ENCODE peak calls at places on chromosomes 12 and 14, in nine cellular contexts. W is endodermal cell, J is prostate gland, A is endothelial cell, B is WTC11, F is progenitor cell of endocrine pancreas, U is cardiac fibroblast, E is HFF-Myc, Q is omental fat pad. L is an unnamed sample.

GRCh38 chr12:54958048-54958658 is 26.4 kb downstream of the TESPA1 start:
- DNase-seq in W (peak; percentile 84), J (peak; percentile 48), A (peak; percentile 55), B (peak; percentile 33), F (peak; percentile 31), U (peak; percentile 86), E (peak; percentile 32), Q (no peak), L (no peak)

GRCh38 chr14:22265319-22266140 is 323.5 kb downstream of the DAD1 start:
- DNase-seq in W (no peak), J (no peak), A (no peak), B (no peak), F (no peak), U (peak; percentile 32), E (no peak), Q (no peak), L (no peak)

GRCh38 chr12:2535583-2536187 is 259.1 kb upstream of the FKBP4 start:
- DNase-seq in W (no peak), J (no peak), A (no peak), B (no peak), F (no peak), U (no peak), E (no peak), Q (no peak), L (no peak)

GRCh38 chr12:124938606-124939427 is 24.4 kb upstream of the UBC start:
- DNase-seq in W (peak; percentile 86), J (peak; percentile 86), A (peak; percentile 55), B (peak; percentile 44), F (no peak), U (peak; percentile 95), E (peak; percentile 81), Q (peak; percentile 62), L (peak; percentile 76)

GRCh38 chr14:38716871-38717270 is 386.2 kb downstream of the SEC23A start:
- DNase-seq in W (no peak), J (no peak), A (no peak), B (no peak), F (no peak), U (no peak), E (peak; percentile 7), Q (no peak), L (no peak)

GRCh38 chr14:101564819-101565698 is 3.8 kb downstream of the DIO3 start:
- DNase-seq in W (peak; percentile 81), J (no peak), A (peak; percentile 30), B (peak; percentile 55), F (peak; percentile 25), U (no peak), E (no peak), Q (no peak), L (peak; percentile 75)

GRCh38 chr14:88300817-88301216 is 22.3 kb downstream of the KCNK10 start:
- DNase-seq in W (no peak), J (no peak), A (no peak), B (no peak), F (no peak), U (no peak), E (no peak), Q (no peak), L (no peak)

GRCh38 chr12:40300490-40300889 is 75.7 kb downstream of the LRRK2 start:
- DNase-seq in W (no peak), J (no peak), A (no peak), B (no peak), F (no peak), U (peak; percentile 57), E (no peak), Q (no peak), L (no peak)

GRCh38 chr14:30194769-30195168 is 267.1 kb upstream of the PRKD1 start:
- DNase-seq in W (no peak), J (no peak), A (no peak), B (no peak), F (no peak), U (peak; percentile 93), E (peak; percentile 37), Q (no peak), L (no peak)

GRCh38 chr12:87142346-87142745 is 886.2 kb upstream of the MGAT4C start:
- DNase-seq in W (no peak), J (no peak), A (no peak), B (no peak), F (no peak), U (no peak), E (no peak), Q (no peak), L (no peak)

GRCh38 chr12:105773501-105773900 is 365.3 kb downstream of the NUAK1 start:
- DNase-seq in W (no peak), J (no peak), A (no peak), B (no peak), F (no peak), U (no peak), E (no peak), Q (no peak), L (no peak)

GRCh38 chr12:64450711-64451486 is 1.0 kb upstream of the TBK1 start:
- DNase-seq in W (peak; percentile 76), J (no peak), A (peak; percentile 5), B (no peak), F (no peak), U (peak; percentile 31), E (no peak), Q (no peak), L (no peak)

GRCh38 chr14:57346741-57347140 is 43.6 kb upstream of the NAA30 start:
- DNase-seq in W (no peak), J (no peak), A (no peak), B (no peak), F (no peak), U (no peak), E (no peak), Q (no peak), L (no peak)

GRCh38 chr12:31590730-31591307 is at the start of gene DENND5B:
- DNase-seq in W (peak; percentile 90), J (peak; percentile 50), A (peak; percentile 78), B (peak; percentile 67), F (peak; percentile 91), U (peak; percentile 53), E (no peak), Q (peak; percentile 40), L (peak; percentile 86)

GRCh38 chr12:31588976-31589375 is 2.0 kb downstream of the DENND5B start:
- DNase-seq in W (no peak), J (no peak), A (no peak), B (no peak), F (no peak), U (peak; percentile 34), E (no peak), Q (no peak), L (no peak)

GRCh38 chr12:31589896-31590729 is 823 bp downstream of the DENND5B start:
- DNase-seq in W (peak; percentile 92), J (peak; percentile 40), A (peak; percentile 70), B (peak; percentile 60), F (peak; percentile 75), U (peak; percentile 73), E (peak; percentile 19), Q (peak; percentile 42), L (peak; percentile 88)

GRCh38 chr12:31591308-31591901 is 469 bp upstream of the DENND5B start:
- DNase-seq in W (peak; percentile 69), J (peak; percentile 6), A (peak; percentile 16), B (no peak), F (peak; percentile 18), U (peak; percentile 30), E (no peak), Q (no peak), L (no peak)

DNA sequence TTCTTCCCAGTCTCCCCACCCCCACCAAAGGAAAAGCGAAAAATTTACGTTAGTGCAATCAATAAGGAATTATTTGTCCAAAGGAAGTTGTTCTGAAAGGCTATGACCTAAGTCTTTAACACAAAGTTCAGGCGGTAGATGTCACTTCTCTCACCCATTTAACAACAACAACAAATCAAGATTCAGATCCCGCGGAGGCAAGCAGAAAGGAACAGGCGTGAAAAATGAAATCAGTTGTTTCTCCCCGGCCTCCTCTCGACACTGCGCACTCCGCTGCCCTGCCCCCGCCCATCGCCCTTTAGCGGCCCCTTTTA is 1.4 kb downstream of the DENND5B start:
- DNase-seq in W (no peak), J (no peak), A (peak; percentile 45), B (peak; percentile 71), F (no peak), U (no peak), E (no peak), Q (no peak), L (peak; percentile 81)
- TF ChIP-seq CTCF in W (no peak), J (no peak), A (no peak), B (no peak), F (no peak), U (no peak), E (no peak), Q (no peak), L (no peak)

DNA sequence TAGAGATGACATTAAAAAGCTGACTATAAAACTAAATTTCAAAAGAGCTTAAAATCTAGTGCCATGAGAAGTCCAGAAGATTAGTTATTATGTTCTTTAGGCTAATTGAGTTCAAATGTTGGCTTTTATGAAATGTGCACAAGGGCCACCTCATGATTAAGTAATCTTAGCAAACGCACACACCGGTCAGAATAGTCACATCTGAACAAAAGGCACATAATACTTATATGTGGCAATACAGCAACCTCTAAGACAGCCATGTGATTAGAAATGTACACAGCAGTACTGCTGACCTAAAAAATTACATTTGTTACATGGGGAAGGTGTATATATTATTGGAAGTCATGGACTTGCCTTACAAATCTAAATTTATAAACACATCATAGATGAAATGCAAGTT is 344.7 kb upstream of the GARIN6 start:
- DNase-seq in W (no peak), J (no peak), A (no peak), B (no peak), F (no peak), U (no peak), E (no peak), Q (no peak), L (no peak)
- TF ChIP-seq CTCF in W (no peak), J (no peak), A (no peak), B (no peak), F (no peak), U (no peak), E (no peak), Q (no peak), L (no peak)

GRCh38 chr12:108854055-108854452 is 3.3 kb downstream of the SSH1 start:
- DNase-seq in W (no peak), J (no peak), A (no peak), B (no peak), F (no peak), U (peak; percentile 97), E (no peak), Q (no peak), L (no peak)
- TF ChIP-seq CTCF in W (peak; percentile 16), J (peak; percentile 6), A (no peak), B (no peak), F (no peak), U (peak; percentile 53), E (peak; percentile 39), Q (peak; percentile 16), L (peak; percentile 32)

GRCh38 chr14:79354336-79354735 is 857.0 kb downstream of the DIO2 start:
- DNase-seq in W (no peak), J (no peak), A (no peak), B (no peak), F (no peak), U (no peak), E (no peak), Q (no peak), L (no peak)

GRCh38 chr14:79357307-79357706 is 854.0 kb downstream of the DIO2 start:
- DNase-seq in W (no peak), J (no peak), A (no peak), B (no peak), F (no peak), U (no peak), E (no peak), Q (no peak), L (no peak)

GRCh38 chr14:79352026-79352425 is 859.3 kb downstream of the DIO2 start:
- DNase-seq in W (no peak), J (no peak), A (no peak), B (no peak), F (no peak), U (no peak), E (no peak), Q (no peak), L (no peak)

GRCh38 chr14:79356040-79356439 is 855.3 kb downstream of the DIO2 start:
- DNase-seq in W (peak; percentile 53), J (no peak), A (no peak), B (no peak), F (no peak), U (peak; percentile 27), E (no peak), Q (no peak), L (no peak)
- TF ChIP-seq CTCF in W (peak; percentile 67), J (no peak), A (no peak), B (no peak), F (no peak), U (no peak), E (no peak), Q (no peak), L (no peak)

L was measured in left lung.